ENCODE peak calls at places on chromosomes 1 and 21, in eight cellular contexts. X, M, A, J, E, S, C and D are unnamed samples.
A peak's percentile ranks its signal among the peaks of the same experiment; 100 is the strongest.

GRCh38 chr1:43879414-43879813 is 54.2 kb upstream of the ARTN start:
- DNase-seq in X (no peak), M (no peak), A (no peak), J (no peak), E (no peak), S (no peak), C (no peak), D (no peak)

GRCh38 chr1:61450454-61451213 is 274.3 kb downstream of the TM2D1 start:
- DNase-seq in X (no peak), M (peak; percentile 43), A (peak; percentile 63), J (peak; percentile 75), E (peak; percentile 70), S (peak; percentile 11), C (no peak), D (no peak)

GRCh38 chr1:225762002-225762441 is 15.6 kb upstream of the SRP9 start:
- DNase-seq in X (no peak), M (no peak), A (no peak), J (no peak), E (no peak), S (no peak), C (no peak), D (no peak)

GRCh38 chr1:27887215-27888035 is 15.1 kb downstream of the THEMIS2 start:
- DNase-seq in X (no peak), M (no peak), A (no peak), J (no peak), E (no peak), S (no peak), C (no peak), D (peak; percentile 54)

GRCh38 chr1:36818771-36819170 is 215.5 kb downstream of the GRIK3 start:
- DNase-seq in X (no peak), M (no peak), A (no peak), J (peak; percentile 46), E (no peak), S (no peak), C (no peak), D (no peak)

GRCh38 chr1:235324296-235324695 is 3.7 kb downstream of the ARID4B start:
- DNase-seq in X (no peak), M (no peak), A (no peak), J (no peak), E (no peak), S (no peak), C (no peak), D (no peak)

GRCh38 chr21:34890724-34891609 is 158.1 kb downstream of the RUNX1 start:
- DNase-seq in X (peak; percentile 59), M (no peak), A (peak; percentile 60), J (peak; percentile 75), E (no peak), S (no peak), C (peak; percentile 82), D (no peak)

GRCh38 chr1:87685366-87686136 is 356.9 kb downstream of the LMO4 start:
- DNase-seq in X (no peak), M (no peak), A (no peak), J (no peak), E (no peak), S (no peak), C (no peak), D (no peak)

GRCh38 chr1:220271706-220272046 is 577 bp downstream of the RAB3GAP2 start:
- DNase-seq in X (no peak), M (no peak), A (peak; percentile 31), J (no peak), E (peak; percentile 23), S (peak; percentile 28), C (no peak), D (no peak)

GRCh38 chr1:176174108-176174507 is 33.0 kb downstream of the COP1 start:
- DNase-seq in X (no peak), M (no peak), A (no peak), J (no peak), E (no peak), S (no peak), C (no peak), D (no peak)

DNA sequence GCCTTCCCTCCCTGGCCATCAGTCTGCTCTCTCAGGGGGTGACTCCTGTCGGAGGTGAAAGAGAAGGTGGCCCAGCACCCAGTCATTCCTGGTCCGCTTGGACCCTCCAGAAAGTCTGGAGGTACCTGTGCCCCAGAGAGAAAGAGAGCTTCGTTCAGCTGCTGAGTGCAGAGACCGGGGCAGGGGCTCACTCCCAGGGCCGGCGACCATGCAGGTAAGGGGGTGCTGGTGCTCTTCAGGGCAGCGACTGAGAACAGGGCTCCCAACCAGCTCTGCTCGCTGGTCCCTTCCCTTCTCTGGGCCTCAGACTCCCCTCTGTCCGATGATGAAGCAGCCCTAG is 30.1 kb downstream of the HSPG2 start:
- DNase-seq in X (no peak), M (no peak), A (no peak), J (no peak), E (no peak), S (no peak), C (no peak), D (no peak)
- H3K4me1 ChIP-seq in X (peaks cover 94% of the 10 kb centered on the region), M (peaks cover 6% of the 10 kb centered on the region), A (peaks cover 50% of the 10 kb centered on the region), J (peaks cover 61% of the 10 kb centered on the region), E (peaks cover 25% of the 10 kb centered on the region), S (peaks cover 39% of the 10 kb centered on the region), C (peaks cover 100% of the 10 kb centered on the region), D (peaks cover 94% of the 10 kb centered on the region)

DNA sequence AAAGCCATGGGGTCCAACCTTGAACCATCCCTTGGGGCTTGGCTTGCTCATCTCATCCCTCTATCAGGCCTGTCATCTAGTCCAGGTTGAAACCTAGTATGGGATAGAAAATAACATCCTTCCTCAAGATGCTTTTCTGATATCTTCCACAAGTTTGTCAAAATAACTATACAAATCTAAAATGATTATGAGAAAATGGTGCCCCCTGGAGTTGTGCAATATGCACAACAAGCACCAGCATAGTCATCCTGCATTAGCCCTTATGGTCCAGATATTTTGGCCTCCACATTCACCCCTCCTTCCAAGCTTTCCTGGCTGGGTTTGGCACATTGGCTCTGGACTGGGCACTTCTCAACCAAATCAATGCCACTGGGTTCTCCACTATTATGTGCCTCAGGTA is 101.2 kb downstream of the TBX19 start:
- DNase-seq in X (no peak), M (no peak), A (no peak), J (no peak), E (no peak), S (no peak), C (peak; percentile 31), D (no peak)
- TF ChIP-seq CTCF in X (no peak), M (no peak), A (no peak), J (no peak), E (no peak), S (no peak), C (no peak), D (no peak)

GRCh38 chr1:117371436-117372151 is 4.3 kb downstream of the MAN1A2 start:
- DNase-seq in X (no peak), M (no peak), A (no peak), J (no peak), E (no peak), S (no peak), C (no peak), D (no peak)
- H3K4me3 ChIP-seq in X (no peak overlapping the region), M (no peak overlapping the region), A (no peak overlapping the region), J (no peak overlapping the region), E (no peak overlapping the region), S (no peak overlapping the region), C (no peak overlapping the region), D (peak overlapping the region; percentile 1)

GRCh38 chr1:89942825-89943658 is 51.9 kb upstream of the ZNF326 start:
- DNase-seq in X (no peak), M (no peak), A (no peak), J (no peak), E (no peak), S (peak; percentile 22), C (no peak), D (no peak)
- H3K4me1 ChIP-seq in X (no peaks in the 10 kb centered on the region), M (no peaks in the 10 kb centered on the region), A (peaks cover 7% of the 10 kb centered on the region), J (peaks cover 3% of the 10 kb centered on the region), E (peaks cover 3% of the 10 kb centered on the region), S (peaks cover 63% of the 10 kb centered on the region), C (peaks cover 6% of the 10 kb centered on the region), D (no peaks in the 10 kb centered on the region)

DNA sequence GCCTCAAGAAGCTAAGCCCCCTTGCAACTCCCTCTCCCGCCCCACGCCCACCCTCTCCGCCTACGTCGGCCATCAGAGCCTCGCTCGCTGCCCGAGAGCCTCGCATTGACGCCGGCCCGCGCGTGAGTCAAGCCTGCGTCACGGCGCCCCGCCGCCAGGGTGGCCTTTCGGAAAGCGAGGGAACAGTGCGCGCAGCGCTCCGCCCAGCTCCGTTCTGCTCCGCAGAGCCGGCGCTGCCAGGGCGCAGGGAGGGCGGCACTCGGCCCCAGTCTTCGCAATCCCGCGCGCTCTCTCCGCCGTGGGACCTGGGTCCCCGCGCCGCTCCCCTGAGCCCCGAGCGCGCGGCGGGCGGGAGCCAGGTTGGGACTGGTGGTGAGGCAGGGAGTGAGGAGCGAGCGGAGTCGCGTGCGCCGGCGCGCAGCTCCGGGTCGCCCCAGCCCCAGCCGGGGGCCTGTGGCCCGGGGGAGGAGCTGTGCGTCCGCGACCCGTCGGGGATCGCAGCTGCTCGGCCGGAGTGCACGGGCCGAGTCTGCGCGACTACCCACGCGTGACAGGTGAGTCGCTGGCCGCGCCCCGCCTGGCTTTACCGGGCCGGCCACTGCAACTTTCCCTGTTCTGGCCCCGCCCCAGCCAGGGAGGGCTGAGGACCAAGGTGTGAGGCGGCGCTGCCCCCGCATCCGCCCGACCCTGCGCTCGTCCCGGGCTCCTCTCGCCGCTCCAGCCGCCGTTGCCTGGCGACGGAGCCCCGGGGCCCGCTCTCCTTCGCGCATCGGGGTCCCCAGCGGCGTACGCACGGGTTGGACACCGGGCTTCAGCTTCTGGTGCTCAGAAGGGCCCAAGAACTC is at the start of gene SLC6A17:
- DNase-seq in X (no peak), M (no peak), A (no peak), J (no peak), E (no peak), S (peak; percentile 66), C (no peak), D (no peak)
- TF ChIP-seq CTCF in X (no peak), M (no peak), A (no peak), J (no peak), E (no peak), S (no peak), C (no peak), D (no peak)

GRCh38 chr1:93877529-93877928 is 1.5 kb downstream of the DNTTIP2 start:
- DNase-seq in X (no peak), M (no peak), A (no peak), J (no peak), E (no peak), S (no peak), C (no peak), D (no peak)
- H3K4me3 ChIP-seq in X (no peak overlapping the region), M (no peak overlapping the region), A (no peak overlapping the region), J (no peak overlapping the region), E (no peak overlapping the region), S (peak overlapping the region; percentile 93), C (no peak overlapping the region), D (peak overlapping the region; percentile 90)

DNA sequence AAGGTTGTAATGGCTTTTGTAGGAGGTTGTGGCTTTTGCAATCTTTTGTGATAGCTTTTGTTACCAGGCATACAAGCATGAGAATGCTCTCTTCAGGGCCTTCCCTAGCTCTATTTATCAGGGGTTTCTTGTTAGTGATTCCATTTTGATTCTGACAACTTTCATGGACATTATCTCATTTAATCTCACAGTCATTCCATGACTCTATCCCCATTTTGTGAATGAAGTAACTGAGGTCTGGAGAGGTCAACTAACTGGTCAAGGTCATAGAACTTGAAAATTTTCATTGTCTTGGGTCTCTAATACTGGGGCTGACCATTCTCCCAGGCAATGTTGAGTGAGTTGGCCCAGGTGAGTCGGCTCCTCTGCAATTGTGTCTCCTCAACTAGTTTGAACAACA is 11.2 kb upstream of the LAMTOR5 start:
- DNase-seq in X (no peak), M (no peak), A (no peak), J (no peak), E (no peak), S (no peak), C (no peak), D (no peak)
- H3K4me1 ChIP-seq in X (no peaks in the 10 kb centered on the region), M (no peaks in the 10 kb centered on the region), A (peaks cover 3% of the 10 kb centered on the region), J (no peaks in the 10 kb centered on the region), E (no peaks in the 10 kb centered on the region), S (no peaks in the 10 kb centered on the region), C (peaks cover 5% of the 10 kb centered on the region), D (no peaks in the 10 kb centered on the region)

GRCh38 chr1:25566730-25567341 is 23.4 kb downstream of the LDLRAP1 start:
- DNase-seq in X (peak; percentile 59), M (peak; percentile 59), A (peak; percentile 31), J (no peak), E (no peak), S (no peak), C (no peak), D (no peak)
- TF ChIP-seq CTCF in X (no peak), M (peak; percentile 17), A (no peak), J (no peak), E (no peak), S (no peak), C (no peak), D (no peak)